ENCODE peak calls at places on chromosomes 4 and X, in nine cellular contexts. F, R, J, H, C, G, Z, Q and A are unnamed samples. For H3K4me1, the result is how much of the 10 kb centered on the place peaks cover.

GRCh38 chrX:69034451-69034850 is 130.8 kb downstream of the PJA1 start:
- DNase-seq in F (no peak), R (no peak), J (no peak), H (no peak), C (no peak), G (no peak), Z (no peak), Q (no peak), A (no peak)

GRCh38 chrX:78838709-78839108 is 91.2 kb downstream of the LPAR4 start:
- DNase-seq in F (no peak), R (no peak), J (no peak), H (no peak), C (no peak), G (no peak), Z (no peak), Q (no peak), A (no peak)

GRCh38 chr4:159272341-159273125 is 169.7 kb downstream of the RAPGEF2 start:
- DNase-seq in F (no peak), R (no peak), J (no peak), H (no peak), C (peak), G (no peak), Z (no peak), Q (no peak), A (no peak)

GRCh38 chr4:42344260-42344659 is 53.0 kb upstream of the SHISA3 start:
- DNase-seq in F (no peak), R (no peak), J (no peak), H (no peak), C (no peak), G (no peak), Z (no peak), Q (no peak), A (no peak)

GRCh38 chr4:86924805-86925204 is 10.0 kb upstream of the AFF1 start:
- DNase-seq in F (no peak), R (no peak), J (no peak), H (no peak), C (peak), G (no peak), Z (no peak), Q (no peak), A (no peak)

GRCh38 chr4:87046111-87046510 is 111.3 kb downstream of the AFF1 start:
- DNase-seq in F (no peak), R (no peak), J (no peak), H (no peak), C (peak), G (no peak), Z (no peak), Q (no peak), A (no peak)

GRCh38 chrX:12162420-12162819 is 24.1 kb downstream of the FRMPD4 start:
- DNase-seq in F (no peak), R (no peak), J (no peak), H (no peak), C (no peak), G (no peak), Z (no peak), Q (no peak), A (no peak)

GRCh38 chr4:25941441-25941840 is 27.4 kb downstream of the SMIM20 start:
- DNase-seq in F (no peak), R (no peak), J (no peak), H (no peak), C (no peak), G (no peak), Z (no peak), Q (no peak), A (no peak)

GRCh38 chrX:17707731-17708130 is 29.6 kb upstream of the SCML1 start:
- DNase-seq in F (no peak), R (no peak), J (no peak), H (no peak), C (no peak), G (no peak), Z (no peak), Q (no peak), A (no peak)

GRCh38 chr4:183074288-183074990 is 24.6 kb upstream of the WWC2 start:
- DNase-seq in F (peak), R (no peak), J (no peak), H (no peak), C (no peak), G (no peak), Z (no peak), Q (no peak), A (no peak)

GRCh38 chr4:149531861-149532260 is 283.8 kb downstream of the IQCM start:
- DNase-seq in F (no peak), R (no peak), J (no peak), H (no peak), C (no peak), G (no peak), Z (no peak), Q (no peak), A (no peak)

GRCh38 chrX:109732319-109732779 is 708 bp downstream of the ACSL4 start:
- DNase-seq in F (peak), R (no peak), J (no peak), H (no peak), C (peak), G (peak), Z (no peak), Q (no peak), A (no peak)

GRCh38 chrX:1593286-1594271 is 2.2 kb downstream of the AKAP17A start:
- DNase-seq in F (no peak), R (no peak), J (no peak), H (no peak), C (no peak), G (no peak), Z (no peak), Q (no peak), A (peak)

GRCh38 chr4:77052352-77052751 is 23.4 kb downstream of the CCNI start:
- DNase-seq in F (peak), R (no peak), J (no peak), H (peak), C (peak), G (no peak), Z (no peak), Q (peak), A (peak)

GRCh38 chr4:108683479-108683878 is 33.1 kb downstream of the OSTC start:
- DNase-seq in F (peak), R (no peak), J (no peak), H (peak), C (peak), G (peak), Z (no peak), Q (no peak), A (no peak)

GRCh38 chr4:151356510-151356909 is 31.1 kb upstream of the SH3D19 start:
- DNase-seq in F (no peak), R (no peak), J (no peak), H (peak), C (peak), G (no peak), Z (no peak), Q (no peak), A (no peak)

GRCh38 chr4:95415346-95415771 is 133.4 kb downstream of the UNC5C start:
- DNase-seq in F (no peak), R (no peak), J (no peak), H (no peak), C (no peak), G (no peak), Z (no peak), Q (no peak), A (no peak)

GRCh38 chr4:154491341-154491679 is 289 bp downstream of the DCHS2 start:
- DNase-seq in F (peak), R (no peak), J (peak), H (no peak), C (no peak), G (peak), Z (no peak), Q (peak), A (no peak)

GRCh38 chrX:22159071-22159470 is 113.6 kb upstream of the CBLL2 start:
- DNase-seq in F (no peak), R (no peak), J (no peak), H (no peak), C (no peak), G (no peak), Z (no peak), Q (no peak), A (no peak)

GRCh38 chrX:15404712-15405111 is 20.5 kb upstream of the VEGFD start:
- DNase-seq in F (no peak), R (no peak), J (peak), H (no peak), C (peak), G (peak), Z (no peak), Q (peak), A (no peak)

GRCh38 chr4:45453258-45453841 is 670.5 kb downstream of the GABRG1 start:
- DNase-seq in F (peak), R (no peak), J (no peak), H (no peak), C (no peak), G (peak), Z (no peak), Q (no peak), A (no peak)

GRCh38 chr4:16750882-16751642 is 147.4 kb downstream of the LDB2 start:
- DNase-seq in F (no peak), R (no peak), J (no peak), H (no peak), C (peak), G (peak), Z (no peak), Q (no peak), A (no peak)

GRCh38 chr4:2938906-2939305 is 24.3 kb downstream of the NOP14 start:
- DNase-seq in F (no peak), R (no peak), J (peak), H (no peak), C (no peak), G (no peak), Z (no peak), Q (peak), A (no peak)

GRCh38 chr4:93731448-93731847 is 97.1 kb upstream of the ATOH1 start:
- DNase-seq in F (peak), R (no peak), J (no peak), H (no peak), C (no peak), G (peak), Z (no peak), Q (no peak), A (no peak)

GRCh38 chrX:49773993-49774392 is 55.1 kb upstream of the PAGE4 start:
- DNase-seq in F (no peak), R (no peak), J (no peak), H (no peak), C (no peak), G (no peak), Z (no peak), Q (no peak), A (peak)

GRCh38 chrX:65601530-65602281 is 65.7 kb upstream of the MSN start:
- DNase-seq in F (no peak), R (no peak), J (peak), H (no peak), C (peak), G (no peak), Z (no peak), Q (peak), A (peak)

GRCh38 chr4:118997601-118998000 is 108.9 kb downstream of the SYNPO2 start:
- DNase-seq in F (no peak), R (no peak), J (no peak), H (no peak), C (no peak), G (no peak), Z (no peak), Q (no peak), A (no peak)

GRCh38 chr4:20301161-20301560 is 49.5 kb downstream of the SLIT2 start:
- DNase-seq in F (no peak), R (no peak), J (no peak), H (no peak), C (no peak), G (no peak), Z (no peak), Q (no peak), A (no peak)

GRCh38 chr4:24734511-24734910 is 60.9 kb upstream of the SOD3 start:
- DNase-seq in F (no peak), R (no peak), J (no peak), H (no peak), C (no peak), G (no peak), Z (no peak), Q (no peak), A (no peak)

GRCh38 chrX:281166-281999 is at the start of gene PLCXD1:
- DNase-seq in F (peak), R (peak), J (peak), H (no peak), C (no peak), G (peak), Z (no peak), Q (no peak), A (peak)

GRCh38 chr4:122584517-122584916 is 36.3 kb downstream of the IL21 start:
- DNase-seq in F (no peak), R (no peak), J (no peak), H (no peak), C (peak), G (no peak), Z (no peak), Q (no peak), A (no peak)

GRCh38 chr4:103498161-103499070 is 221.4 kb downstream of the TACR3 start:
- DNase-seq in F (no peak), R (no peak), J (no peak), H (no peak), C (peak), G (no peak), Z (peak), Q (no peak), A (no peak)

GRCh38 chrX:136577562-136577961 is 45.5 kb downstream of the VGLL1 start:
- DNase-seq in F (peak), R (no peak), J (peak), H (peak), C (peak), G (peak), Z (no peak), Q (peak), A (peak)

GRCh38 chrX:15816453-15816838 is 26.2 kb downstream of the ZRSR2 start:
- DNase-seq in F (peak), R (no peak), J (no peak), H (no peak), C (no peak), G (no peak), Z (no peak), Q (no peak), A (no peak)

GRCh38 chr4:140152760-140153418 is 1.1 kb downstream of the MAML3 start:
- DNase-seq in F (peak), R (no peak), J (peak), H (no peak), C (peak), G (peak), Z (no peak), Q (peak), A (peak)

GRCh38 chrX:102610905-102611304 is 11.6 kb downstream of the ARMCX5 start:
- DNase-seq in F (no peak), R (no peak), J (no peak), H (no peak), C (no peak), G (no peak), Z (no peak), Q (no peak), A (no peak)

GRCh38 chr4:39770005-39770404 is 72.1 kb downstream of the UBE2K start:
- DNase-seq in F (no peak), R (no peak), J (no peak), H (no peak), C (no peak), G (no peak), Z (no peak), Q (no peak), A (no peak)

GRCh38 chrX:24169211-24169610 is 19.7 kb downstream of the ZFX start:
- DNase-seq in F (no peak), R (no peak), J (no peak), H (no peak), C (no peak), G (no peak), Z (peak), Q (no peak), A (no peak)

GRCh38 chrX:24167719-24168472 is 18.4 kb downstream of the ZFX start:
- DNase-seq in F (no peak), R (no peak), J (no peak), H (no peak), C (no peak), G (no peak), Z (no peak), Q (no peak), A (no peak)

GRCh38 chrX:24166078-24166477 is 16.5 kb downstream of the ZFX start:
- DNase-seq in F (no peak), R (no peak), J (no peak), H (no peak), C (no peak), G (no peak), Z (no peak), Q (no peak), A (no peak)

GRCh38 chrX:24173115-24173847 is 23.8 kb downstream of the ZFX start:
- DNase-seq in F (no peak), R (no peak), J (no peak), H (no peak), C (no peak), G (no peak), Z (no peak), Q (no peak), A (no peak)

GRCh38 chrX:24168807-24169206 is 19.3 kb downstream of the ZFX start:
- DNase-seq in F (no peak), R (no peak), J (no peak), H (no peak), C (no peak), G (no peak), Z (peak), Q (no peak), A (no peak)
- H3K4me1 ChIP-seq in F (under half), R (under half), J (half or more), H (under half), C (under half), G (under half), Z (under half), Q (under half), A (under half)

GRCh38 chr4:127618427-127618826 is 14.3 kb upstream of the INTU start:
- DNase-seq in F (no peak), R (no peak), J (no peak), H (no peak), C (no peak), G (no peak), Z (no peak), Q (no peak), A (no peak)
- TF ChIP-seq CTCF in F (no peak), R (no peak), J (no peak), H (no peak), C (no peak), G (no peak), Z (no peak), Q (no peak), A (no peak)

DNA sequence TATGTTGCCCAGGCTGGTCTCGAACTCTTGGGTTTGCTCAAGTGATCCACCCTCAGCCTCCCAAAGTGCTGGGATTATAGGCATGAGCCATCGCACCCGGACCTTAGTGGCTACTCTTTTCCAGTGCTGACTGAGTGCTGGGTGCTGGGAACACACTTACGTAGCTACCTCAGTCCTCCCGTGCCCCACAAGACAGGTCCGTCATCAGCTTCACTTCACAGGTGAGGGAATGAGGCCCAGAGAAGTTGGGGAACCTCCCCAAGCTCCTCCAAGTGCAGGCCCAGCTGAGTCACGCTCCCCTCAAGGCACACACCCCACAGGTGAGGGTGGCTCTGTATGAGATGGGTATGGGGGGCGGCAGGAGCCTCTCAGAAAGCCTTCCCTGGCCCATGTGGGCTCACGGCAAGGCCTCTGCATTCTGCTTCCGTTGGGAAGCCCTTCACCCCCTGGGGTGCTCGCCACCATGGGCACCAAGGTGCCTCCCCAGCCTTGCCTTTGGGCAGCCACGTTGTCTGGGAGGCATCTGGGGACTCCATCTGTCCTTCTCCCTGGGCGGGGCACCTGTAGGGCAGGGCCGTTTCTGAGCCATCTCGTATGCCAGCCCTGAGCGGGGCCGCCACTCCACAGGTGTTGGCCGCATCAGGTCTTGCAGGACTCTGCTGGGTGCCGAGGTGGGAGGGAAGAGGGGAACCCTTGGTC is 28.4 kb downstream of the NSG1 start:
- DNase-seq in F (no peak), R (no peak), J (peak), H (no peak), C (no peak), G (no peak), Z (no peak), Q (no peak), A (no peak)
- TF ChIP-seq POLR2AphosphoS5 in F (no peak), R (no peak), J (no peak), H (no peak), C (no peak), G (no peak), Z (no peak), Q (no peak), A (no peak)

GRCh38 chrX:107677501-107677901 is 49.2 kb downstream of the PRPS1 start:
- DNase-seq in F (peak), R (no peak), J (no peak), H (no peak), C (no peak), G (no peak), Z (no peak), Q (no peak), A (no peak)

GRCh38 chrX:107674480-107675364 is 46.4 kb downstream of the PRPS1 start:
- DNase-seq in F (no peak), R (no peak), J (peak), H (no peak), C (no peak), G (no peak), Z (no peak), Q (peak), A (peak)

GRCh38 chrX:107676559-107677378 is 48.5 kb downstream of the PRPS1 start:
- DNase-seq in F (no peak), R (no peak), J (peak), H (peak), C (peak), G (peak), Z (no peak), Q (peak), A (peak)

GRCh38 chrX:107675365-107675654 is 47.0 kb downstream of the PRPS1 start:
- DNase-seq in F (no peak), R (no peak), J (no peak), H (no peak), C (no peak), G (no peak), Z (no peak), Q (no peak), A (no peak)

GRCh38 chrX:107675823-107676555 is 47.7 kb downstream of the PRPS1 start:
- DNase-seq in F (no peak), R (no peak), J (peak), H (no peak), C (no peak), G (no peak), Z (no peak), Q (no peak), A (no peak)
- H3K4me1 ChIP-seq in F (under half), R (under half), J (under half), H (half or more), C (under half), G (under half), Z (under half), Q (under half), A (under half)

GRCh38 chr4:85298037-85298436 is 176.9 kb upstream of the ARHGAP24 start:
- DNase-seq in F (no peak), R (no peak), J (no peak), H (no peak), C (no peak), G (no peak), Z (no peak), Q (no peak), A (no peak)
- TF ChIP-seq CTCF in F (no peak), R (no peak), J (no peak), H (no peak), C (no peak), G (no peak), Z (no peak), Q (no peak), A (no peak)

DNA sequence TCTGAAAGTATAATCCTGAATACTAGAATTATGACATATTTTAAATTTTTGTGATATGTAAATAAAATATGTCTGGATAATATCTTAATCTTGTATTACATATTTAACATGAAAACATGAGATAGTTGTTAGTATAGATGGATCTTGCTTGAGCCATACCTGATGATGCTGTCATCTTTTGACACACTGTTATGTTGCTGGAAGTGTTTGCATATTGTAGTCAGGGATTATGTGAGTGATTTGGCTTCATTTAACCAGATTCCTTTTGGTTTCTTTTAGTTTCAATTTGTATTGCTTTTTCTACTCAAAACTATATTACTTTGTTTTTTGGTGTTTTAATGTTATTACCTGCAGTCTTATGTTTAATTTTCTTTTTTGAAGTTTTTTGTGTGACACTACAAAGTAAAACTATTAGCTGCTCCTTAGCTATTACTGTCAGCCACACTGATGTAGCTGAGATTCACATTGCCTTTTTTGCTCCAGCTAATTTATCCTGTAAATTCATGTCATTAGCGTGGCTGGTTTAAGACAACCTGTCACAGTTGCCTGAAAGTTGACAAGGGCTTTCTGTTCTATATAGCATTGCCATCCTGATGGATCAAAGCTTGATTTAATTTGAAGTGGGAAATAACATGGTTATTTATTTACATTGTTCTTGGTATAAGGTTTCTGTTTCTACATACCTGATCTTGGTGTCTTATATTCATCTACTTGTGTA is 33.7 kb downstream of the METAP1 start:
- DNase-seq in F (no peak), R (no peak), J (no peak), H (no peak), C (no peak), G (no peak), Z (no peak), Q (no peak), A (no peak)
- TF ChIP-seq POLR2AphosphoS5 in F (no peak), R (no peak), J (no peak), H (no peak), C (no peak), G (no peak), Z (no peak), Q (no peak), A (no peak)